ENCODE peak calls at places on chromosome 14, in seven cellular contexts. S is stimulated activated CD8-positive, alpha-beta memory T cell treated with anti-CD3 and anti-CD28 coated beads, Interleukin-15, amount 100 ng/mL, for 48 hours; I is non-pigmented ciliary epithelial cell; Q is mesendoderm; D is OCI-LY7; A is activated naive CD8-positive, alpha-beta T cell treated with anti-CD3 and anti-CD28 coated beads, Interleukin-2, amount 10 ng/mL, durations not matched to agents 7 days and 5 days; T is T-helper 2 cell. M is an unnamed sample.
A peak's percentile ranks its signal among the peaks of the same experiment; 100 is the strongest.

GRCh38 chr14:99273724-99274345 is 1.8 kb upstream of the BCL11B start:
- DNase-seq in S (peak; percentile 49), I (no peak), Q (peak; percentile 73), D (no peak), A (peak; percentile 68), T (no peak), M (no peak)

GRCh38 chr14:81450100-81450531 is 50.0 kb upstream of the STON2 start:
- DNase-seq in S (no peak), I (no peak), Q (peak; percentile 90), D (no peak), A (no peak), T (no peak), M (no peak)

GRCh38 chr14:89429206-89430091 is 12.4 kb upstream of the FOXN3 start:
- DNase-seq in S (peak; percentile 58), I (no peak), Q (no peak), D (peak; percentile 58), A (peak; percentile 38), T (no peak), M (peak; percentile 58)

GRCh38 chr14:37864861-37865718 is 269.7 kb downstream of the TTC6 start:
- DNase-seq in S (no peak), I (no peak), Q (no peak), D (no peak), A (no peak), T (no peak), M (no peak)

GRCh38 chr14:68284834-68285233 is 465.3 kb downstream of the RAD51B start:
- DNase-seq in S (no peak), I (no peak), Q (no peak), D (peak; percentile 48), A (no peak), T (no peak), M (no peak)

GRCh38 chr14:103184046-103184445 is 60.8 kb downstream of the TNFAIP2 start:
- DNase-seq in S (no peak), I (no peak), Q (no peak), D (no peak), A (no peak), T (no peak), M (no peak)

GRCh38 chr14:51386983-51387730 is 147.1 kb downstream of the TMX1 start:
- DNase-seq in S (no peak), I (no peak), Q (peak; percentile 37), D (no peak), A (no peak), T (no peak), M (no peak)

GRCh38 chr14:49497725-49498348 is 88.3 kb downstream of the RPS29 start:
- DNase-seq in S (no peak), I (peak; percentile 43), Q (peak; percentile 84), D (peak; percentile 78), A (no peak), T (no peak), M (no peak)

GRCh38 chr14:71331393-71331792 is 424.1 kb downstream of the PCNX1 start:
- DNase-seq in S (no peak), I (no peak), Q (no peak), D (peak; percentile 15), A (no peak), T (no peak), M (no peak)

GRCh38 chr14:69101331-69101826 is 51.5 kb downstream of the DCAF5 start:
- DNase-seq in S (no peak), I (peak; percentile 55), Q (peak; percentile 74), D (no peak), A (no peak), T (no peak), M (no peak)

GRCh38 chr14:43647302-43647701 is 859.8 kb downstream of the FSCB start:
- DNase-seq in S (no peak), I (no peak), Q (peak; percentile 50), D (no peak), A (no peak), T (no peak), M (no peak)

GRCh38 chr14:51674294-51675002 is 22.7 kb downstream of the FRMD6 start:
- DNase-seq in S (no peak), I (peak; percentile 87), Q (no peak), D (no peak), A (no peak), T (no peak), M (no peak)

GRCh38 chr14:73789996-73790581 is 61.5 kb upstream of the PTGR2 start:
- DNase-seq in S (no peak), I (peak; percentile 83), Q (no peak), D (no peak), A (no peak), T (no peak), M (no peak)

GRCh38 chr14:65412189-65412846 is at the start of gene FUT8:
- DNase-seq in S (peak; percentile 91), I (no peak), Q (peak; percentile 97), D (peak; percentile 95), A (peak; percentile 92), T (peak; percentile 96), M (peak; percentile 86)

GRCh38 chr14:100779691-100780080 is 46.2 kb upstream of the MEG3 start:
- DNase-seq in S (no peak), I (no peak), Q (no peak), D (no peak), A (peak; percentile 24), T (no peak), M (no peak)

GRCh38 chr14:99273025-99273723 is 1.2 kb upstream of the BCL11B start:
- DNase-seq in S (peak; percentile 65), I (no peak), Q (peak; percentile 93), D (no peak), A (peak; percentile 72), T (no peak), M (peak; percentile 62)

GRCh38 chr14:100076133-100076532 is 10.9 kb downstream of the EVL start:
- DNase-seq in S (no peak), I (no peak), Q (peak; percentile 94), D (no peak), A (peak; percentile 59), T (peak; percentile 30), M (no peak)

GRCh38 chr14:77040995-77041744 is 12.7 kb upstream of the IRF2BPL start:
- DNase-seq in S (no peak), I (no peak), Q (peak; percentile 55), D (no peak), A (peak; percentile 51), T (peak; percentile 41), M (no peak)

GRCh38 chr14:84401631-84402030 is 1128.3 kb upstream of the FLRT2 start:
- DNase-seq in S (no peak), I (no peak), Q (no peak), D (no peak), A (no peak), T (no peak), M (no peak)

GRCh38 chr14:61401461-61401860 is 80.1 kb downstream of the PRKCH start:
- DNase-seq in S (no peak), I (no peak), Q (no peak), D (no peak), A (no peak), T (no peak), M (no peak)

GRCh38 chr14:52069617-52070431 is 965 bp upstream of the NID2 start:
- DNase-seq in S (no peak), I (no peak), Q (peak; percentile 55), D (no peak), A (no peak), T (no peak), M (no peak)

GRCh38 chr14:99752486-99753121 is 40.6 kb upstream of the EML1 start:
- DNase-seq in S (no peak), I (no peak), Q (no peak), D (no peak), A (no peak), T (no peak), M (no peak)

GRCh38 chr14:22721213-22721612 is 45.3 kb upstream of the OXA1L start:
- DNase-seq in S (no peak), I (no peak), Q (no peak), D (no peak), A (no peak), T (no peak), M (no peak)

GRCh38 chr14:93219103-93219726 is 12.2 kb downstream of the UBR7 start:
- DNase-seq in S (no peak), I (no peak), Q (peak; percentile 73), D (peak; percentile 77), A (no peak), T (peak; percentile 31), M (peak; percentile 20)

GRCh38 chr14:79706382-79706781 is 504.9 kb downstream of the DIO2 start:
- DNase-seq in S (no peak), I (no peak), Q (no peak), D (no peak), A (no peak), T (no peak), M (no peak)

GRCh38 chr14:102544745-102545460 is 35.3 kb upstream of the ANKRD9 start:
- DNase-seq in S (no peak), I (no peak), Q (no peak), D (no peak), A (peak; percentile 54), T (peak; percentile 17), M (no peak)

GRCh38 chr14:21543426-21544350 is 17.5 kb upstream of the SALL2 start:
- DNase-seq in S (no peak), I (no peak), Q (peak; percentile 83), D (peak; percentile 52), A (no peak), T (no peak), M (no peak)

GRCh38 chr14:95362180-95362494 is 42.4 kb upstream of the CLMN start:
- DNase-seq in S (no peak), I (no peak), Q (peak; percentile 63), D (no peak), A (no peak), T (no peak), M (no peak)

GRCh38 chr14:26870722-26871121 is 272.9 kb upstream of the NOVA1 start:
- DNase-seq in S (no peak), I (no peak), Q (no peak), D (no peak), A (no peak), T (no peak), M (no peak)

GRCh38 chr14:105102893-105103292 is 37.7 kb upstream of the GPR132 start:
- DNase-seq in S (no peak), I (no peak), Q (no peak), D (no peak), A (no peak), T (no peak), M (no peak)